ENCODE peak calls at places on chromosomes 6 and 20, in nine cellular contexts. T, B, M, I, Z, R, E, F and D are unnamed samples.

GRCh38 chr6:105781248-105781647 is 304.9 kb upstream of the PRDM1 start:
- DNase-seq in R (no peak), F (no peak), E (peak; percentile 91), I (no peak), Z (peak; percentile 47), B (no peak), M (no peak), T (no peak), D (no peak)

GRCh38 chr6:138052783-138053182 is 54.4 kb downstream of the PERP start:
- DNase-seq in F (no peak), T (no peak), M (no peak), I (no peak), B (no peak), E (peak; percentile 49), R (no peak), Z (no peak), D (no peak)

GRCh38 chr6:127851197-127851596 is 49.7 kb downstream of the THEMIS start:
- DNase-seq in F (no peak), E (no peak), I (no peak), Z (no peak), T (no peak), M (no peak), R (no peak), B (no peak), D (no peak)

GRCh38 chr20:53163486-53163885 is 191.3 kb downstream of the TSHZ2 start:
- DNase-seq in Z (no peak), I (no peak), T (no peak), F (no peak), E (peak; percentile 35), M (no peak), B (no peak), R (no peak), D (no peak)

GRCh38 chr6:127219869-127220268 is 46.8 kb upstream of the RNF146 start:
- DNase-seq in I (no peak), M (no peak), Z (no peak), R (no peak), F (no peak), E (no peak), B (no peak), T (no peak), D (no peak)

GRCh38 chr6:10633216-10633615 is 61.2 kb downstream of the C6orf52 start:
- DNase-seq in I (no peak), Z (peak; percentile 60), M (peak; percentile 36), F (no peak), E (peak; percentile 97), T (no peak), R (no peak), B (peak; percentile 30), D (no peak)

GRCh38 chr6:142871910-142872331 is 73.1 kb downstream of the HIVEP2 start:
- DNase-seq in E (peak; percentile 93), I (no peak), B (no peak), Z (no peak), T (peak; percentile 60), F (no peak), R (peak; percentile 64), M (no peak), D (peak; percentile 58)

GRCh38 chr6:79713701-79714322 is 82.7 kb downstream of the SH3BGRL2 start:
- DNase-seq in E (peak; percentile 31), Z (peak; percentile 47), B (no peak), M (no peak), F (no peak), R (peak; percentile 37), T (no peak), I (no peak), D (peak; percentile 65)

GRCh38 chr20:21234816-21235215 is 68.3 kb upstream of the XRN2 start:
- DNase-seq in I (no peak), M (no peak), Z (no peak), F (no peak), E (no peak), T (no peak), R (no peak), B (no peak), D (no peak)

GRCh38 chr6:41529970-41530369 is 16.2 kb upstream of the FOXP4 start:
- DNase-seq in M (no peak), T (no peak), R (no peak), F (no peak), E (no peak), I (no peak), Z (no peak), B (no peak), D (no peak)

GRCh38 chr6:166572370-166573261 is 13.9 kb downstream of the RAMACL start:
- DNase-seq in T (no peak), R (no peak), I (peak; percentile 62), F (no peak), B (no peak), M (no peak), E (peak; percentile 32), Z (no peak), D (no peak)

GRCh38 chr20:22004946-22005345 is 299.5 kb downstream of the PAX1 start:
- DNase-seq in F (no peak), E (no peak), Z (no peak), R (no peak), T (no peak), I (no peak), M (peak; percentile 1), B (no peak), D (no peak)

GRCh38 chr6:106924699-106925523 is 49.6 kb downstream of the CD24 start:
- DNase-seq in B (no peak), M (no peak), Z (no peak), T (no peak), E (no peak), R (no peak), F (peak; percentile 81), I (no peak), D (peak; percentile 93)
- H3K4me3 ChIP-seq in B (no peak overlapping the region), M (no peak overlapping the region), Z (no peak overlapping the region), T (no peak overlapping the region), E (no peak overlapping the region), R (no peak overlapping the region), F (no peak overlapping the region), I (no peak overlapping the region), D (peak overlapping the region; percentile 11)

GRCh38 chr6:54009052-54009654 is 102.1 kb upstream of the MLIP start:
- DNase-seq in R (no peak), F (no peak), E (no peak), Z (no peak), T (no peak), M (no peak), I (no peak), B (no peak), D (no peak)

GRCh38 chr6:54008589-54008988 is 102.7 kb upstream of the MLIP start:
- DNase-seq in B (no peak), F (no peak), M (no peak), E (no peak), T (no peak), R (no peak), I (no peak), Z (no peak), D (no peak)

GRCh38 chr6:54011277-54011648 is 100.0 kb upstream of the MLIP start:
- DNase-seq in M (no peak), R (no peak), I (no peak), Z (no peak), F (no peak), E (no peak), T (no peak), B (no peak), D (no peak)

GRCh38 chr6:54013966-54014365 is 97.3 kb upstream of the MLIP start:
- DNase-seq in M (no peak), T (no peak), E (no peak), F (no peak), Z (no peak), B (no peak), R (no peak), I (no peak), D (no peak)

DNA sequence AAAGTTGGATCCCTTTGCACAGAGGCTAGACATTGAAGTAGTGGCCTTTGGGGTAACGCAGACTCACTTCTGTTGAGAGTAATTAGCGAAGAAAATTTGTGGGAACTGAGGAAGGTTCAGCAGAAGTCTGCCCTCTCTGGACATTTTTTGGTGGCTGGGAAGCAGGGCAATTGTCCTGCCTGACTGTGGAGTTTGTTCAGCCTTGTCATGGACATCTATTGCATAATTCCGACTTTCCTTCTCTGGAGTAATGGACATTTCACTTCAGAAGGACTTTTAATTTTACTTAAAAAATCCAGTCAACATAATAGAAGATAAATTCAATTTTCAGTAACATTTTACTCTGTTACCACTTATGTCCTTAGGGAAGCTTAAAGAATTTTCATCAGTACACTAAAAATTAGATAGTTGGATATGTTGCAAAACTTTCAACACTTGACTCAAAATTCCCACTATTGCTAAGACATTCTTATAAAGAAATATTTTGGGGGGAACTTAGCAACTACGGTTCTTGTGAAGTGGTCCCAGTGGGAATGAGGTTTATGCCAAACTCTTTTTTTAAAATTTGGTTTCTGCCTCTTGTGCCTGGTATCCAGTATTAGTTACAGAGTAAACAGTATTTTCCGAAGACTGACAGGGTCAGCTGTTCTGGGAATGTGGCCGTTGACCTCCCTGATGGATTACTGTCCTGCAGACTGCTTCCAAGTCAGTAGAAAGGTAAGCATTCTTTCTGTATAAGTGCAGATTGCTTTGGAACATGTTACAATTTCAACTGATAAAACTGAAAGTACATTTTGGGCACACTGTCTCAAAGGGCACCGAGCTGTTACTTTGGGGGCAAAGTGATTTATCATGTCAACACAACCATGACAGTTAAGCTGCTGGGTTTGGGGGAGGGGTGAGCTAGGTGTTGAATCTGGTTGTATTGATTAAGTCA is 100.6 kb upstream of the MLIP start:
- DNase-seq in B (no peak), F (no peak), E (no peak), M (no peak), R (no peak), Z (no peak), T (no peak), I (no peak), D (no peak)
- H3K4me3 ChIP-seq in B (no peak overlapping the region), F (no peak overlapping the region), E (no peak overlapping the region), M (no peak overlapping the region), R (no peak overlapping the region), Z (no peak overlapping the region), T (no peak overlapping the region), I (no peak overlapping the region), D (no peak overlapping the region)

GRCh38 chr6:154345811-154346210 is 10.8 kb downstream of the IPCEF1 start:
- DNase-seq in Z (no peak), T (no peak), B (no peak), I (no peak), E (no peak), R (no peak), M (no peak), F (no peak), D (no peak)

GRCh38 chr6:154341326-154341725 is 15.3 kb downstream of the IPCEF1 start:
- DNase-seq in E (no peak), F (no peak), I (no peak), R (no peak), B (no peak), Z (no peak), T (no peak), M (no peak), D (no peak)

GRCh38 chr6:154347981-154348380 is 8.6 kb downstream of the IPCEF1 start:
- DNase-seq in M (no peak), B (no peak), T (no peak), I (peak; percentile 40), Z (no peak), F (no peak), R (no peak), E (no peak), D (no peak)

GRCh38 chr6:154341876-154342275 is 14.7 kb downstream of the IPCEF1 start:
- DNase-seq in M (no peak), R (no peak), T (no peak), B (no peak), F (no peak), I (no peak), E (peak; percentile 38), Z (no peak), D (no peak)

GRCh38 chr6:154343473-154344308 is 12.9 kb downstream of the IPCEF1 start:
- DNase-seq in F (peak; percentile 85), I (peak; percentile 72), B (no peak), Z (peak; percentile 24), T (peak; percentile 72), R (peak; percentile 12), M (no peak), E (peak; percentile 87), D (peak; percentile 74)
- H3K4me3 ChIP-seq in F (no peak overlapping the region), I (no peak overlapping the region), B (no peak overlapping the region), Z (no peak overlapping the region), T (no peak overlapping the region), R (no peak overlapping the region), M (no peak overlapping the region), E (peak overlapping the region; percentile 31), D (peak overlapping the region; percentile 3)

GRCh38 chr6:157273756-157274088 is 49.6 kb downstream of the TMEM242 start:
- DNase-seq in M (no peak), F (peak; percentile 75), T (no peak), Z (peak; percentile 31), E (peak; percentile 22), R (peak; percentile 57), B (peak; percentile 68), I (no peak), D (peak; percentile 66)
- H3K4me3 ChIP-seq in M (peak overlapping the region; percentile 74), F (no peak overlapping the region), T (no peak overlapping the region), Z (peak overlapping the region; percentile 67), E (no peak overlapping the region), R (peak overlapping the region; percentile 65), B (no peak overlapping the region), I (no peak overlapping the region), D (peak overlapping the region; percentile 78)